ENCODE peak calls at places on chromosomes 12 and 14, in ten cellular contexts. One of them, this sample, is unnamed.

GRCh38 chr14:97524579-97525319 is 727.6 kb downstream of the VRK1 start:
- DNase-seq in prostate gland: no peak
- DNase-seq in stomach: no peak
- DNase-seq in heart left ventricle: no peak
- DNase-seq in adrenal gland: no peak
- DNase-seq in NB4: no peak
- DNase-seq in uterus: no peak
- DNase-seq in HepG2: no peak
- DNase-seq in A549: no peak
- DNase-seq in lower leg skin: no peak
- DNase-seq in this sample: no peak

GRCh38 chr12:65670775-65671174 is 153.5 kb upstream of the HMGA2 start:
- DNase-seq in prostate gland: no peak
- DNase-seq in stomach: no peak
- DNase-seq in heart left ventricle: no peak
- DNase-seq in adrenal gland: no peak
- DNase-seq in NB4: no peak
- DNase-seq in uterus: no peak
- DNase-seq in HepG2: no peak
- DNase-seq in A549: no peak
- DNase-seq in lower leg skin: no peak
- DNase-seq in this sample: no peak

GRCh38 chr12:79848321-79848720 is 86.6 kb downstream of the PPP1R12A start:
- DNase-seq in prostate gland: no peak
- DNase-seq in stomach: no peak
- DNase-seq in heart left ventricle: no peak
- DNase-seq in adrenal gland: no peak
- DNase-seq in NB4: no peak
- DNase-seq in uterus: no peak
- DNase-seq in HepG2: no peak
- DNase-seq in A549: no peak
- DNase-seq in lower leg skin: no peak
- DNase-seq in this sample: no peak

GRCh38 chr12:132872975-132873421 is 14.4 kb downstream of the CHFR start:
- DNase-seq in prostate gland: no peak
- DNase-seq in stomach: no peak
- DNase-seq in heart left ventricle: no peak
- DNase-seq in adrenal gland: no peak
- DNase-seq in NB4: no peak
- DNase-seq in uterus: no peak
- DNase-seq in HepG2: no peak
- DNase-seq in A549: no peak
- DNase-seq in lower leg skin: no peak
- DNase-seq in this sample: no peak

GRCh38 chr14:61435563-61436337 is 114.4 kb downstream of the PRKCH start:
- DNase-seq in prostate gland: no peak
- DNase-seq in stomach: no peak
- DNase-seq in heart left ventricle: no peak
- DNase-seq in adrenal gland: no peak
- DNase-seq in NB4: no peak
- DNase-seq in uterus: no peak
- DNase-seq in HepG2: no peak
- DNase-seq in A549: no peak
- DNase-seq in lower leg skin: no peak
- DNase-seq in this sample: no peak

GRCh38 chr12:103495158-103495782 is 498 bp downstream of the C12orf42 start:
- DNase-seq in prostate gland: no peak
- DNase-seq in stomach: peak
- DNase-seq in heart left ventricle: no peak
- DNase-seq in adrenal gland: peak
- DNase-seq in NB4: no peak
- DNase-seq in uterus: no peak
- DNase-seq in HepG2: no peak
- DNase-seq in A549: peak
- DNase-seq in lower leg skin: no peak
- DNase-seq in this sample: no peak

GRCh38 chr14:51844482-51844881 is 15.9 kb upstream of the GNG2 start:
- DNase-seq in prostate gland: no peak
- DNase-seq in stomach: no peak
- DNase-seq in heart left ventricle: no peak
- DNase-seq in adrenal gland: no peak
- DNase-seq in NB4: no peak
- DNase-seq in uterus: no peak
- DNase-seq in HepG2: no peak
- DNase-seq in A549: no peak
- DNase-seq in lower leg skin: no peak
- DNase-seq in this sample: no peak

GRCh38 chr12:70247653-70248199 is 4.5 kb downstream of the CNOT2 start:
- DNase-seq in prostate gland: no peak
- DNase-seq in stomach: no peak
- DNase-seq in heart left ventricle: no peak
- DNase-seq in adrenal gland: no peak
- DNase-seq in NB4: peak
- DNase-seq in uterus: no peak
- DNase-seq in HepG2: no peak
- DNase-seq in A549: no peak
- DNase-seq in lower leg skin: no peak
- DNase-seq in this sample: no peak

GRCh38 chr14:88023658-88024187 is 18.8 kb downstream of the GPR65 start:
- DNase-seq in prostate gland: no peak
- DNase-seq in stomach: no peak
- DNase-seq in heart left ventricle: no peak
- DNase-seq in adrenal gland: no peak
- DNase-seq in NB4: no peak
- DNase-seq in uterus: no peak
- DNase-seq in HepG2: peak
- DNase-seq in A549: no peak
- DNase-seq in lower leg skin: no peak
- DNase-seq in this sample: peak

GRCh38 chr12:69952890-69953289 is 127.9 kb downstream of the MYRFL start:
- DNase-seq in prostate gland: no peak
- DNase-seq in stomach: no peak
- DNase-seq in heart left ventricle: no peak
- DNase-seq in adrenal gland: no peak
- DNase-seq in NB4: no peak
- DNase-seq in uterus: no peak
- DNase-seq in HepG2: no peak
- DNase-seq in A549: no peak
- DNase-seq in lower leg skin: no peak
- DNase-seq in this sample: no peak

GRCh38 chr12:48979602-48980388 is 1.7 kb downstream of the WNT1 start:
- DNase-seq in prostate gland: no peak
- DNase-seq in stomach: peak
- DNase-seq in heart left ventricle: no peak
- DNase-seq in adrenal gland: no peak
- DNase-seq in NB4: peak
- DNase-seq in uterus: no peak
- DNase-seq in HepG2: no peak
- DNase-seq in A549: no peak
- DNase-seq in lower leg skin: no peak
- DNase-seq in this sample: no peak

DNA sequence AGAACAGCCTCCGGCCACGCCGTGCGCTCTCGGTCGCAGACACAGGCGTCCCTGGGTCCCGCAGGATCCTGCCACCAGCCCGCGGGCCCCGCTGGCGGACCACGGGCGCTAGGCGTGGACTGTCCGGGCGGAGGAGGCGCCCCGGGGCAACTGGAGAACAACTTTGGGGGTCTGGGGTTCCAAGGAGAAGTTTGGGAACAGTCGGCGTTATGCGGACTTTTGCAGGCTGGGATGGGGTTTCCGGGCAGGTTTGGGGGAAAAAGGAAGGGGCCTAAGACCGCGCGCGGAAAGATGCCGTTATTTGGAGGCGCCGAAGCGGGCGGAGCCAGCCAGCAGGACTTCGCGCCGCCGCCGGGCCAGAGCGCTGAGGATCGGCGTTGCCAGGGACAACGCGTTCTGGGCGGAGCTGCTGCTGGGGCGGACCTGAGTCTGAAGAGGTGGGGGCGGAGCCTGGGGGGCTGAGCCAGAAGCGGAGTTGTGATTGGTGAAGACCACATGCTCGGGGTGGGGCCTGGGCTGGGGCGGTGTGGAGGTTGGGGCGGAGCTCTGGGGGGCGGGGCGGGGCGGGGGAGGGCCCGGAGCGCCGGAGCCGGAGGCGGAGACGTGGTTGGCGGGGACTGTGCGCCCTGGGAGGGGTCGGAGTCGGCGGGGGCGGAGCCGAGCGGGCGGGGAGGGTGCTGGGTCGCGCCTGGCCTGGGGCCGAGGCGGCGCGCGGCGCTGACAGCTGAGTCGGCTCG is at the start of gene CYP46A1:
- DNase-seq in prostate gland: peak
- DNase-seq in stomach: peak
- DNase-seq in heart left ventricle: peak
- DNase-seq in adrenal gland: peak
- DNase-seq in NB4: peak
- DNase-seq in uterus: peak
- DNase-seq in HepG2: peak
- DNase-seq in A549: peak
- DNase-seq in lower leg skin: peak
- DNase-seq in this sample: peak
- TF ChIP-seq POLR2A in prostate gland: no peak
- TF ChIP-seq POLR2A in stomach: no peak
- TF ChIP-seq POLR2A in heart left ventricle: no peak
- TF ChIP-seq POLR2A in adrenal gland: no peak
- TF ChIP-seq POLR2A in NB4: peak
- TF ChIP-seq POLR2A in uterus: peak
- TF ChIP-seq POLR2A in HepG2: peak
- TF ChIP-seq POLR2A in A549: peak
- TF ChIP-seq POLR2A in lower leg skin: no peak
- TF ChIP-seq POLR2A in this sample: peak

GRCh38 chr12:51950682-51951198 is 759 bp upstream of the ACVR1B start:
- DNase-seq in prostate gland: no peak
- DNase-seq in stomach: no peak
- DNase-seq in heart left ventricle: no peak
- DNase-seq in adrenal gland: no peak
- DNase-seq in NB4: no peak
- DNase-seq in uterus: no peak
- DNase-seq in HepG2: no peak
- DNase-seq in A549: no peak
- DNase-seq in lower leg skin: no peak
- DNase-seq in this sample: no peak

GRCh38 chr12:51949342-51950030 is 2.0 kb upstream of the ACVR1B start:
- DNase-seq in prostate gland: no peak
- DNase-seq in stomach: no peak
- DNase-seq in heart left ventricle: no peak
- DNase-seq in adrenal gland: no peak
- DNase-seq in NB4: peak
- DNase-seq in uterus: no peak
- DNase-seq in HepG2: no peak
- DNase-seq in A549: no peak
- DNase-seq in lower leg skin: peak
- DNase-seq in this sample: no peak

GRCh38 chr12:51951843-51952722 is 584 bp downstream of the ACVR1B start:
- DNase-seq in prostate gland: no peak
- DNase-seq in stomach: no peak
- DNase-seq in heart left ventricle: peak
- DNase-seq in adrenal gland: peak
- DNase-seq in NB4: peak
- DNase-seq in uterus: peak
- DNase-seq in HepG2: no peak
- DNase-seq in A549: no peak
- DNase-seq in lower leg skin: peak
- DNase-seq in this sample: no peak

GRCh38 chr12:51953011-51953568 is 1.6 kb downstream of the ACVR1B start:
- DNase-seq in prostate gland: no peak
- DNase-seq in stomach: no peak
- DNase-seq in heart left ventricle: no peak
- DNase-seq in adrenal gland: no peak
- DNase-seq in NB4: no peak
- DNase-seq in uterus: no peak
- DNase-seq in HepG2: no peak
- DNase-seq in A549: no peak
- DNase-seq in lower leg skin: peak
- DNase-seq in this sample: no peak

GRCh38 chr12:51951199-51951842 is at the start of gene ACVR1B:
- DNase-seq in prostate gland: peak
- DNase-seq in stomach: peak
- DNase-seq in heart left ventricle: peak
- DNase-seq in adrenal gland: peak
- DNase-seq in NB4: peak
- DNase-seq in uterus: peak
- DNase-seq in HepG2: peak
- DNase-seq in A549: peak
- DNase-seq in lower leg skin: peak
- DNase-seq in this sample: peak
- TF ChIP-seq POLR2A in prostate gland: peak
- TF ChIP-seq POLR2A in stomach: no peak
- TF ChIP-seq POLR2A in heart left ventricle: no peak
- TF ChIP-seq POLR2A in adrenal gland: peak
- TF ChIP-seq POLR2A in NB4: peak
- TF ChIP-seq POLR2A in uterus: peak
- TF ChIP-seq POLR2A in HepG2: no peak
- TF ChIP-seq POLR2A in A549: peak
- TF ChIP-seq POLR2A in lower leg skin: no peak
- TF ChIP-seq POLR2A in this sample: no peak

GRCh38 chr14:99603965-99604765 is at the start of gene CCDC85C:
- DNase-seq in prostate gland: peak
- DNase-seq in stomach: peak
- DNase-seq in heart left ventricle: peak
- DNase-seq in adrenal gland: peak
- DNase-seq in NB4: peak
- DNase-seq in uterus: peak
- DNase-seq in HepG2: peak
- DNase-seq in A549: peak
- DNase-seq in lower leg skin: peak
- DNase-seq in this sample: peak
- TF ChIP-seq POLR2A in prostate gland: peak
- TF ChIP-seq POLR2A in stomach: no peak
- TF ChIP-seq POLR2A in heart left ventricle: no peak
- TF ChIP-seq POLR2A in adrenal gland: peak
- TF ChIP-seq POLR2A in NB4: peak
- TF ChIP-seq POLR2A in uterus: no peak
- TF ChIP-seq POLR2A in HepG2: no peak
- TF ChIP-seq POLR2A in A549: peak
- TF ChIP-seq POLR2A in lower leg skin: no peak
- TF ChIP-seq POLR2A in this sample: no peak

DNA sequence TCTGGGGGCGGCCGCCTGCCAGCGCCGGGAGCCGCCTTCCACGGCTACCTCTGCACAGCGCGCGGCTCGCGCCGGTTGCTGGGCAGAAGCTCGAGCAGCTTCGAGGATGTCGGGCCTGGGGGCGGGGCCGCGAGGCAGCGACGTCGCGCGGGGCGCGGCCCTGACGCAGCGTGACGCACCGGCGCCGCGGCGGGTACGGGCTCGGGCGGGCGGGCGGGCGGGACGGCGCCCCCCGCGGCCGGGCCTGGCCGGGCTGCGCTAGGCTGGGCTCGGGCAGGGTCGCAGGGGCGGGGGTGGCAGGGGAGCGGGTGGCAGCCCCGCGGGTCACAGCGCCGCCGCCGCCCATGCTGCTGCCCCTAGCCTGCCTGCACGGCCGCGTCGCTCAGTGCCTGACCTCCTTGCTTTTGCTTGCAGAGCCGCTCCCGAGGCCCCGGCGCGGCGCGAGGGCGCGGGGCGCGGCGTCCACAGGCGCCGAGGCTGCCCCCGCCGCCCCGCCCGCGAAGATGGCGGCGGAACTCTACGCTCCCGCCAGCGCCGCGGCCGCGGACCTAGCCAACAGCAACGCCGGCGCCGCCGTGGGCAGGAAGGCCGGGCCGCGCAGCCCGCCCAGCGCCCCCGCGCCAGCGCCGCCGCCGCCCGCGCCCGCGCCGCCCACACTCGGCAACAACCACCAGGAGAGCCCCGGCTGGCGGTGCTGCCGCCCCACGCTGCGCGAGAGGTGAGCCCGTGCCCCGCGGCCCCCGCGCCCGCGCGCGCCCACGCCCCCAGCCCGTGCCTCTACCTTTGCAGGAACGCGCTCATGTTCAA is at the start of gene BTBD6:
- DNase-seq in prostate gland: peak
- DNase-seq in stomach: peak
- DNase-seq in heart left ventricle: peak
- DNase-seq in adrenal gland: peak
- DNase-seq in NB4: peak
- DNase-seq in uterus: peak
- DNase-seq in HepG2: no peak
- DNase-seq in A549: peak
- DNase-seq in lower leg skin: peak
- DNase-seq in this sample: peak
- TF ChIP-seq POLR2A in prostate gland: peak
- TF ChIP-seq POLR2A in stomach: no peak
- TF ChIP-seq POLR2A in heart left ventricle: no peak
- TF ChIP-seq POLR2A in adrenal gland: peak
- TF ChIP-seq POLR2A in NB4: peak
- TF ChIP-seq POLR2A in uterus: peak
- TF ChIP-seq POLR2A in HepG2: no peak
- TF ChIP-seq POLR2A in A549: peak
- TF ChIP-seq POLR2A in lower leg skin: no peak
- TF ChIP-seq POLR2A in this sample: peak